ENCODE peak calls at places on chromosomes 5 and 9, in ten cellular contexts. J, H, P, C, N, K, U, L, M and A are unnamed samples.

GRCh38 chr5:111703662-111704061 is 53.3 kb downstream of the NREP start:
- DNase-seq in M (no peak), L (no peak), H (no peak), J (no peak), N (no peak), P (no peak), K (no peak), U (no peak), C (no peak), A (no peak)

GRCh38 chr9:36113999-36114398 is 22.5 kb upstream of the GLIPR2 start:
- DNase-seq in L (no peak), P (peak), H (no peak), J (no peak), U (no peak), N (no peak), M (no peak), C (no peak), K (no peak), A (no peak)

GRCh38 chr9:37426846-37427245 is 4.3 kb downstream of the GRHPR start:
- DNase-seq in M (no peak), U (no peak), H (no peak), J (no peak), N (no peak), C (no peak), K (no peak), L (no peak), P (no peak), A (no peak)

GRCh38 chr5:32276173-32276853 is 36.4 kb downstream of the MTMR12 start:
- DNase-seq in K (no peak), M (no peak), U (no peak), N (no peak), P (peak), J (no peak), L (no peak), C (peak), H (peak), A (no peak)

GRCh38 chr5:115810776-115811175 is 5.7 kb downstream of the CDO1 start:
- DNase-seq in N (peak), P (peak), L (no peak), M (no peak), J (no peak), U (peak), K (no peak), H (no peak), C (no peak), A (no peak)

GRCh38 chr9:128339761-128340690 is at the start of gene SLC27A4:
- DNase-seq in J (peak), K (peak), L (peak), H (peak), P (peak), N (peak), U (peak), M (peak), C (peak), A (peak)

GRCh38 chr5:172501708-172502379 is 47.5 kb upstream of the SH3PXD2B start:
- DNase-seq in M (no peak), U (no peak), K (no peak), J (no peak), L (no peak), P (no peak), C (no peak), H (no peak), N (no peak), A (no peak)

GRCh38 chr9:123339666-123340414 is 16.2 kb upstream of the CRB2 start:
- DNase-seq in K (peak), N (peak), U (no peak), L (peak), H (no peak), C (peak), J (no peak), P (peak), M (no peak), A (no peak)

GRCh38 chr5:103918668-103919367 is 356.2 kb upstream of the NUDT12 start:
- DNase-seq in J (no peak), C (peak), N (no peak), M (no peak), L (no peak), K (no peak), H (peak), U (no peak), P (peak), A (no peak)